ENCODE peak calls at places on chromosome 7, in four cellular contexts. L, F, S and G are unnamed samples.

GRCh38 chr7:13989944-13990295 is 454 bp upstream of the ETV1 start:
- DNase-seq in L (no peak), F (no peak), S (no peak), G (peak)

GRCh38 chr7:44630791-44631457 is 24.5 kb downstream of the OGDH start:
- DNase-seq in F (no peak), L (no peak), S (no peak), G (no peak)

GRCh38 chr7:80630611-80631010 is 7.8 kb upstream of the CD36 start:
- DNase-seq in S (peak), L (no peak), F (peak), G (no peak)

GRCh38 chr7:136807598-136807997 is 60.9 kb upstream of the CHRM2 start:
- DNase-seq in S (no peak), L (no peak), F (no peak), G (no peak)

GRCh38 chr7:8141070-8141469 is 120.9 kb downstream of the ICA1 start:
- DNase-seq in F (no peak), L (no peak), S (no peak), G (no peak)

GRCh38 chr7:92835851-92836488 is 403 bp downstream of the CDK6 start:
- DNase-seq in S (peak), F (peak), L (no peak), G (no peak)

GRCh38 chr7:6448943-6449543 is 1.3 kb upstream of the DAGLB start:
- DNase-seq in S (no peak), F (no peak), L (no peak), G (no peak)

GRCh38 chr7:52944916-52945315 is 90.5 kb upstream of the POM121L12 start:
- DNase-seq in S (peak), F (no peak), L (no peak), G (no peak)

GRCh38 chr7:4715385-4715770 is 33.3 kb downstream of the FOXK1 start:
- DNase-seq in F (peak), L (no peak), S (peak), G (peak)

GRCh38 chr7:40996330-40996729 is 706.6 kb downstream of the INHBA start:
- DNase-seq in S (peak), F (no peak), L (no peak), G (peak)